ENCODE peak calls at places on chromosomes 12 and 14, in seven cellular contexts. Y is HEK293T, M is MCF 10A, R is DMS79, S is astrocyte of the spinal cord, G is HCT116, F is smooth muscle cell of the brain vasculature. Z is an unnamed sample.

GRCh38 chr12:6573001-6573400 is 4.9 kb upstream of the NOP2 start:
- DNase-seq in Y (no peak), M (no peak), R (peak), S (no peak), G (no peak), F (no peak), Z (no peak)

GRCh38 chr12:14937689-14938088 is 648 bp downstream of the ERP27 start:
- DNase-seq in Y (peak), M (no peak), R (no peak), S (no peak), G (peak), F (no peak), Z (no peak)

GRCh38 chr14:73684627-73685026 is 29.6 kb downstream of the PNMA1 start:
- DNase-seq in Y (no peak), M (no peak), R (no peak), S (no peak), G (no peak), F (no peak), Z (no peak)

GRCh38 chr12:111398530-111398929 is 7.2 kb upstream of the SH2B3 start:
- DNase-seq in Y (no peak), M (no peak), R (no peak), S (no peak), G (no peak), F (no peak), Z (no peak)

GRCh38 chr12:10395390-10395998 is 5.7 kb upstream of the KLRK1 start:
- DNase-seq in Y (peak), M (peak), R (no peak), S (peak), G (no peak), F (peak), Z (no peak)

GRCh38 chr12:128850400-128850799 is 2.9 kb upstream of the GLT1D1 start:
- DNase-seq in Y (no peak), M (no peak), R (no peak), S (no peak), G (no peak), F (no peak), Z (no peak)

GRCh38 chr12:20097561-20097960 is 270.8 kb upstream of the PDE3A start:
- DNase-seq in Y (no peak), M (no peak), R (no peak), S (peak), G (no peak), F (no peak), Z (no peak)

GRCh38 chr14:102746568-102747438 is 30.4 kb upstream of the TRAF3 start:
- DNase-seq in Y (no peak), M (no peak), R (no peak), S (no peak), G (no peak), F (no peak), Z (no peak)

GRCh38 chr14:61430066-61430757 is 108.8 kb downstream of the PRKCH start:
- DNase-seq in Y (no peak), M (no peak), R (peak), S (no peak), G (no peak), F (no peak), Z (no peak)

GRCh38 chr12:91778938-91779400 is 366.7 kb downstream of the BTG1 start:
- DNase-seq in Y (peak), M (peak), R (no peak), S (peak), G (peak), F (peak), Z (peak)

GRCh38 chr14:76772300-76773187 is 11.3 kb downstream of the VASH1 start:
- DNase-seq in Y (no peak), M (no peak), R (no peak), S (peak), G (no peak), F (no peak), Z (no peak)